ENCODE peak calls at places on chromosomes 13 and 19, in ten cellular contexts. J is WERI-Rb-1, U is neural progenitor cell, A is Peyer's patch, E is uterus, F is heart right ventricle, Q is astrocyte, V is psoas muscle, Y is mammary epithelial cell, B is GM23248. I is an unnamed sample.

GRCh38 chr13:110323172-110323851 is 16.2 kb downstream of the COL4A2 start:
- DNase-seq in U (no peak), J (no peak), A (no peak), Y (no peak), B (peak; percentile 86), V (no peak), E (no peak), Q (peak; percentile 93), F (no peak), I (no peak)

GRCh38 chr13:44969858-44970484 is 19.3 kb downstream of the NUFIP1 start:
- DNase-seq in V (no peak), Y (peak; percentile 28), Q (peak; percentile 39), F (peak; percentile 22), U (peak; percentile 82), E (no peak), B (peak; percentile 78), J (no peak), A (no peak), I (peak; percentile 13)

GRCh38 chr13:98984983-98985382 is 7.1 kb upstream of the DOCK9 start:
- DNase-seq in U (peak; percentile 26), F (no peak), Y (no peak), Q (no peak), V (no peak), J (no peak), E (no peak), A (no peak), B (no peak), I (no peak)

GRCh38 chr19:30391554-30392551 is 19.7 kb downstream of the ZNF536 start:
- DNase-seq in J (no peak), E (no peak), Q (peak; percentile 10), Y (no peak), B (no peak), F (no peak), U (peak; percentile 41), V (no peak), A (no peak), I (no peak)

GRCh38 chr13:51958217-51958547 is 53.1 kb downstream of the ATP7B start:
- DNase-seq in J (no peak), E (no peak), B (no peak), A (peak; percentile 82), U (no peak), Q (no peak), F (no peak), V (no peak), Y (no peak), I (no peak)

GRCh38 chr13:36601186-36601585 is 72.6 kb upstream of the SERTM1 start:
- DNase-seq in Y (peak; percentile 11), U (no peak), J (no peak), E (no peak), F (no peak), B (no peak), Q (no peak), A (no peak), V (no peak), I (no peak)

GRCh38 chr19:38253788-38254187 is 2.4 kb downstream of the PPP1R14A start:
- DNase-seq in A (no peak), Q (no peak), E (no peak), F (no peak), J (no peak), B (no peak), U (no peak), Y (no peak), V (no peak), I (no peak)

GRCh38 chr19:28710278-28710677 is 502.7 kb downstream of the UQCRFS1 start:
- DNase-seq in B (peak; percentile 71), U (peak; percentile 73), V (no peak), Y (peak; percentile 52), Q (peak; percentile 51), F (no peak), E (no peak), A (no peak), J (no peak), I (peak; percentile 44)

GRCh38 chr19:2270572-2271515 is 11.1 kb downstream of the PEAK3 start:
- DNase-seq in B (peak; percentile 96), U (peak; percentile 74), V (peak; percentile 95), J (peak; percentile 51), E (peak; percentile 90), Y (peak; percentile 78), A (peak; percentile 90), Q (peak; percentile 66), F (peak; percentile 88), I (peak; percentile 64)

GRCh38 chr13:26377038-26377437 is 123.1 kb downstream of the CDK8 start:
- DNase-seq in F (no peak), Q (no peak), V (no peak), J (peak; percentile 60), B (peak; percentile 56), U (peak; percentile 69), A (no peak), Y (peak; percentile 4), E (no peak), I (no peak)

GRCh38 chr13:81031996-81032395 is 691.1 kb upstream of the SPRY2 start:
- DNase-seq in F (no peak), A (no peak), V (no peak), B (no peak), E (no peak), Y (no peak), U (no peak), Q (no peak), J (no peak), I (no peak)

GRCh38 chr19:2546128-2547032 is 70.5 kb downstream of the GADD45B start:
- DNase-seq in Q (peak; percentile 43), A (peak; percentile 70), E (peak; percentile 60), F (peak; percentile 84), U (peak; percentile 90), J (peak; percentile 75), V (peak; percentile 89), Y (no peak), B (no peak), I (no peak)

GRCh38 chr19:49114630-49115363 is 627 bp downstream of the LIN7B start:
- DNase-seq in Q (peak; percentile 18), B (peak; percentile 72), E (peak; percentile 62), J (peak; percentile 85), F (peak; percentile 76), V (peak; percentile 83), A (peak; percentile 76), Y (peak; percentile 20), U (peak; percentile 93), I (peak; percentile 49)

GRCh38 chr13:105471683-105472082 is 1063.8 kb downstream of the EFNB2 start:
- DNase-seq in Y (no peak), Q (peak; percentile 32), V (no peak), J (no peak), E (no peak), A (no peak), U (no peak), B (no peak), F (no peak), I (no peak)

GRCh38 chr13:105474983-105475382 is 1060.5 kb downstream of the EFNB2 start:
- DNase-seq in A (no peak), Q (peak; percentile 74), B (no peak), E (no peak), U (no peak), J (no peak), F (no peak), V (no peak), Y (no peak), I (no peak)
- H3K4me3 ChIP-seq in A (no peak overlapping the region), Q (no peak overlapping the region), B (no peak overlapping the region), E (no peak overlapping the region), U (no peak overlapping the region), J (no peak overlapping the region), F (no peak overlapping the region), V (no peak overlapping the region), Y (no peak overlapping the region), I (no peak overlapping the region)

GRCh38 chr19:53013621-53014020 is at the start of gene ERVV-1:
- DNase-seq in A (no peak), Q (no peak), V (no peak), F (no peak), J (no peak), B (no peak), U (no peak), E (no peak), Y (no peak), I (no peak)
- H3K9me3 ChIP-seq in A (no peaks in the 10 kb centered on the region), Q (peaks cover 4% of the 10 kb centered on the region), V (peaks cover 5% of the 10 kb centered on the region), F (no peaks in the 10 kb centered on the region), J (no peaks in the 10 kb centered on the region), B (no peaks in the 10 kb centered on the region), U (no peaks in the 10 kb centered on the region), E (no peaks in the 10 kb centered on the region), Y (peaks cover 26% of the 10 kb centered on the region), I (peaks cover 10% of the 10 kb centered on the region)

DNA sequence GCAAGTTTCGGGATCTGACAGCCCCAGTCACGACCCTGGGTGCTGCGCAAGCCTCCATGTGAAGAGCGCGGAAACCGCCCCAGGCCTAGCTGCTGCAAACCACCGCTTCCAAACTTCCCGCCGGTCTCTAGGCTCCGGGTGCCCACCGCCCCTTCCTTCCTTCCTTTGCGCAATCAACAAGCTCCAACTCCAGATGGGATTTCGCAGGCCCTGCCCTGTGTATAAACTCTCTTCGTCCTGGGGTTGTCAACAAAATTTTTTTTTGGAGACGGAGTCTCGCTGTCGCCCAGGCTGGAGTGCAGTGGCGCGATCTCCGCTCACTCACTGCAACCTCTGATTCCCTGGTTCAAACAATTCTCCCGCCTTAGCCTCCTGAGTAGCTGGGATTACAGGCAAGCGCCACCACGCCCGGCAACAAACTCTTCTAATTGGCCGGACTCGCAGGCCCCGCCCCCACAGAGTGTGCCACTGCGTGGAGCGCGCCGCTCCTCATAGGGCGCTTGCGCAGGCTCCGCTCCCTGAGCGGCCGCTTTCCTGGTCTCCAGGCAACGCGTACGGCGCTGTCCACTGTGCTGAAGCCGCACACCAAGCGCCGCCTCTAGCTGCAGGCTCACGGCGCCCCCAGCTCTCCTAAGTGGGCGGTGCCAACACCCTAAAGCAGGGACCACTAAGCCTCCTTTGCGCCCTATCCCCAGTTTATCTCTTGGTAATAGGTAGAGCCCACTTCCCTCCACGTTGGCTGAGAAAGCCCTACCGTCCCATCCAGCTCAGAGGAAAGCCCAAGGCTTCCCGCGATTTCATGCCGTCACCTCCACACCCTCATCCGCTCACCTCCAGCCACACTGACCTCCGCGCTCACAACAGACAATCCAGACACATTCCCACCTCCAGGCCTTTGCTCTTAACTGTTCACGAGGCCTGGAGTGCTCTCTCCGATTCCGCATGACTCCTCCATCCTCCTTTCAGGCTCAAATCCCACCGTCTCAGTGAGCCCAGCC is 5.5 kb upstream of the QTRT1 start:
- DNase-seq in J (peak; percentile 97), B (peak; percentile 97), Y (peak; percentile 93), F (peak; percentile 91), Q (peak; percentile 75), A (peak; percentile 96), V (peak; percentile 95), E (peak; percentile 84), U (peak; percentile 100), I (peak; percentile 83)
- H3K4me3 ChIP-seq in J (peak overlapping the region; percentile 47), B (peak overlapping the region; percentile 34), Y (no peak overlapping the region), F (peak overlapping the region; percentile 40), Q (no peak overlapping the region), A (peak overlapping the region; percentile 23), V (peak overlapping the region; percentile 45), E (no peak overlapping the region), U (peak overlapping the region; percentile 35), I (peak overlapping the region; percentile 36)

DNA sequence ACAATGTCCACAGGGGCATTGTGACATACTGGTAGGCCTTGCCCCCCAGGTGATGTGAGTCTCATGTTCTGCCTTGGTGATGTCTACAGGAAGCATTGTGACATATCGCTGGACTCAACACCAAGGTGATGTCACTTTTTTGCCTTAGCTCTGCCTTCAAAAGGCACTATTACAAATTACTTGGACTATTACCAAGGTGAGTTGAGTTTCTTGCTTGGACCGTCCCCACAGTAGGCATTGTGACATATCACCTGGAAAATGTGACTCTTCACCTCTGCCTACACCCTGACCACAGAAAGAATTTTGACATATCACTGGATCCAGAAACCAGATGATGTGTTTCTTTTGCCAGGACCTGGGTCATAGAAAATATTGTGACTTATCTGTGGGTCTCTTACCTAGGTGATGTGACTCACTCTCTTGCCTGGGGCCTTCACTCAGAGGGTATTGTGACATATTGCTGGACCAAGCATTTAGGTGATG is 60.6 kb upstream of the ZNF724 start:
- DNase-seq in Y (peak; percentile 86), U (no peak), B (no peak), V (no peak), A (no peak), F (no peak), E (no peak), Q (no peak), J (no peak), I (no peak)
- H3K9me3 ChIP-seq in Y (peaks cover 21% of the 10 kb centered on the region), U (no peaks in the 10 kb centered on the region), B (no peaks in the 10 kb centered on the region), V (no peaks in the 10 kb centered on the region), A (no peaks in the 10 kb centered on the region), F (no peaks in the 10 kb centered on the region), E (no peaks in the 10 kb centered on the region), Q (peaks cover 6% of the 10 kb centered on the region), J (no peaks in the 10 kb centered on the region), I (no peaks in the 10 kb centered on the region)

I was measured in naive thymus-derived CD4-positive, alpha-beta T cell.